ENCODE peak calls at places on chromosomes 4 and X, in ten cellular contexts. One of them, this sample, is unnamed.

GRCh38 chr4:68904786-68905185 is 46.8 kb downstream of the UGT2A3 start:
- DNase-seq in cerebellum: no peak
- DNase-seq in D341Med: no peak
- DNase-seq in substantia nigra: no peak
- DNase-seq in mesenchymal stem cell: no peak
- DNase-seq in ovary: no peak
- DNase-seq in SK-N-SH: no peak
- DNase-seq in AG10803: no peak
- DNase-seq in GM20000: peak; percentile 6
- DNase-seq in A172: no peak
- DNase-seq in this sample: no peak

GRCh38 chrX:103073442-103073841 is 9.5 kb upstream of the BEX1 start:
- DNase-seq in mesenchymal stem cell: no peak
- DNase-seq in A172: peak; percentile 42
- DNase-seq in substantia nigra: no peak
- DNase-seq in cerebellum: no peak
- DNase-seq in SK-N-SH: no peak
- DNase-seq in ovary: no peak
- DNase-seq in GM20000: no peak
- DNase-seq in AG10803: no peak
- DNase-seq in D341Med: no peak
- DNase-seq in this sample: no peak

GRCh38 chrX:16917120-16917519 is 29.3 kb upstream of the REPS2 start:
- DNase-seq in cerebellum: no peak
- DNase-seq in SK-N-SH: no peak
- DNase-seq in GM20000: no peak
- DNase-seq in D341Med: no peak
- DNase-seq in A172: no peak
- DNase-seq in ovary: no peak
- DNase-seq in substantia nigra: no peak
- DNase-seq in mesenchymal stem cell: no peak
- DNase-seq in AG10803: no peak
- DNase-seq in this sample: no peak

GRCh38 chr4:13627185-13627605 is 330 bp downstream of the BOD1L1 start:
- DNase-seq in A172: no peak
- DNase-seq in SK-N-SH: no peak
- DNase-seq in cerebellum: no peak
- DNase-seq in mesenchymal stem cell: peak; percentile 42
- DNase-seq in substantia nigra: no peak
- DNase-seq in GM20000: no peak
- DNase-seq in D341Med: no peak
- DNase-seq in ovary: no peak
- DNase-seq in AG10803: peak; percentile 5
- DNase-seq in this sample: no peak

GRCh38 chr4:6336166-6336565 is 66.5 kb downstream of the WFS1 start:
- DNase-seq in AG10803: no peak
- DNase-seq in SK-N-SH: no peak
- DNase-seq in D341Med: no peak
- DNase-seq in ovary: no peak
- DNase-seq in GM20000: no peak
- DNase-seq in A172: no peak
- DNase-seq in cerebellum: no peak
- DNase-seq in mesenchymal stem cell: no peak
- DNase-seq in substantia nigra: no peak
- DNase-seq in this sample: no peak

GRCh38 chrX:129779747-129780146 is at the start of gene SASH3:
- DNase-seq in mesenchymal stem cell: no peak
- DNase-seq in cerebellum: no peak
- DNase-seq in SK-N-SH: no peak
- DNase-seq in AG10803: no peak
- DNase-seq in GM20000: peak; percentile 38
- DNase-seq in substantia nigra: no peak
- DNase-seq in D341Med: no peak
- DNase-seq in A172: no peak
- DNase-seq in ovary: no peak
- DNase-seq in this sample: no peak

GRCh38 chr4:20185103-20185502 is 66.6 kb upstream of the SLIT2 start:
- DNase-seq in ovary: no peak
- DNase-seq in cerebellum: no peak
- DNase-seq in A172: no peak
- DNase-seq in GM20000: no peak
- DNase-seq in SK-N-SH: no peak
- DNase-seq in AG10803: no peak
- DNase-seq in D341Med: no peak
- DNase-seq in substantia nigra: no peak
- DNase-seq in mesenchymal stem cell: no peak
- DNase-seq in this sample: no peak

GRCh38 chr4:134911941-134912340 is 710.4 kb upstream of the PABPC4L start:
- DNase-seq in GM20000: no peak
- DNase-seq in D341Med: no peak
- DNase-seq in mesenchymal stem cell: no peak
- DNase-seq in ovary: no peak
- DNase-seq in AG10803: no peak
- DNase-seq in A172: no peak
- DNase-seq in substantia nigra: no peak
- DNase-seq in SK-N-SH: no peak
- DNase-seq in cerebellum: no peak
- DNase-seq in this sample: no peak

GRCh38 chr4:8165374-8165896 is 6.8 kb upstream of the ABLIM2 start:
- DNase-seq in D341Med: no peak
- DNase-seq in SK-N-SH: no peak
- DNase-seq in A172: no peak
- DNase-seq in ovary: no peak
- DNase-seq in GM20000: no peak
- DNase-seq in substantia nigra: no peak
- DNase-seq in AG10803: no peak
- DNase-seq in cerebellum: no peak
- DNase-seq in mesenchymal stem cell: no peak
- DNase-seq in this sample: no peak

GRCh38 chr4:87985097-87985886 is 9.8 kb downstream of the SPP1 start:
- DNase-seq in ovary: no peak
- DNase-seq in A172: peak; percentile 71
- DNase-seq in substantia nigra: peak; percentile 12
- DNase-seq in GM20000: no peak
- DNase-seq in AG10803: peak; percentile 56
- DNase-seq in D341Med: peak; percentile 77
- DNase-seq in mesenchymal stem cell: peak; percentile 64
- DNase-seq in SK-N-SH: peak; percentile 67
- DNase-seq in cerebellum: peak; percentile 61
- DNase-seq in this sample: peak; percentile 31

GRCh38 chr4:5993876-5994811 is 24.1 kb downstream of the C4orf50 start:
- DNase-seq in SK-N-SH: no peak
- DNase-seq in substantia nigra: no peak
- DNase-seq in D341Med: no peak
- DNase-seq in mesenchymal stem cell: no peak
- DNase-seq in cerebellum: no peak
- DNase-seq in GM20000: no peak
- DNase-seq in A172: peak; percentile 56
- DNase-seq in ovary: peak; percentile 19
- DNase-seq in AG10803: no peak
- DNase-seq in this sample: no peak

GRCh38 chr4:146095091-146095690 is 80.3 kb upstream of the LSM6 start:
- DNase-seq in ovary: no peak
- DNase-seq in AG10803: peak; percentile 58
- DNase-seq in GM20000: peak; percentile 22
- DNase-seq in A172: peak; percentile 51
- DNase-seq in SK-N-SH: peak; percentile 17
- DNase-seq in mesenchymal stem cell: peak; percentile 56
- DNase-seq in cerebellum: no peak
- DNase-seq in D341Med: peak; percentile 42
- DNase-seq in substantia nigra: no peak
- DNase-seq in this sample: peak; percentile 69

GRCh38 chrX:2627272-2627867 is 63.7 kb upstream of the CD99 start:
- DNase-seq in cerebellum: no peak
- DNase-seq in A172: peak; percentile 59
- DNase-seq in mesenchymal stem cell: peak; percentile 33
- DNase-seq in substantia nigra: no peak
- DNase-seq in D341Med: peak; percentile 54
- DNase-seq in ovary: no peak
- DNase-seq in SK-N-SH: peak; percentile 19
- DNase-seq in AG10803: peak; percentile 45
- DNase-seq in GM20000: peak; percentile 45
- DNase-seq in this sample: peak; percentile 68

GRCh38 chrX:152872522-152872921 is 25.3 kb upstream of the ZNF185 start:
- DNase-seq in GM20000: no peak
- DNase-seq in ovary: no peak
- DNase-seq in SK-N-SH: no peak
- DNase-seq in D341Med: no peak
- DNase-seq in mesenchymal stem cell: no peak
- DNase-seq in AG10803: no peak
- DNase-seq in A172: no peak
- DNase-seq in cerebellum: no peak
- DNase-seq in substantia nigra: no peak
- DNase-seq in this sample: no peak

GRCh38 chrX:120457766-120458180 is 11.3 kb downstream of the LAMP2 start:
- DNase-seq in ovary: no peak
- DNase-seq in A172: peak; percentile 63
- DNase-seq in D341Med: no peak
- DNase-seq in GM20000: peak; percentile 9
- DNase-seq in SK-N-SH: no peak
- DNase-seq in mesenchymal stem cell: peak; percentile 59
- DNase-seq in substantia nigra: no peak
- DNase-seq in AG10803: peak; percentile 82
- DNase-seq in cerebellum: no peak
- DNase-seq in this sample: no peak

GRCh38 chr4:94357624-94358023 is 15.0 kb upstream of the HPGDS start:
- DNase-seq in mesenchymal stem cell: no peak
- DNase-seq in GM20000: no peak
- DNase-seq in SK-N-SH: no peak
- DNase-seq in AG10803: no peak
- DNase-seq in A172: no peak
- DNase-seq in substantia nigra: no peak
- DNase-seq in ovary: no peak
- DNase-seq in D341Med: no peak
- DNase-seq in cerebellum: no peak
- DNase-seq in this sample: no peak

GRCh38 chrX:13855689-13856425 is 39.0 kb upstream of the GPM6B start:
- DNase-seq in substantia nigra: no peak
- DNase-seq in ovary: no peak
- DNase-seq in cerebellum: no peak
- DNase-seq in A172: no peak
- DNase-seq in AG10803: no peak
- DNase-seq in GM20000: no peak
- DNase-seq in mesenchymal stem cell: no peak
- DNase-seq in D341Med: no peak
- DNase-seq in SK-N-SH: no peak
- DNase-seq in this sample: no peak

GRCh38 chr4:122360754-122361153 is 18.1 kb upstream of the ADAD1 start:
- DNase-seq in GM20000: no peak
- DNase-seq in ovary: no peak
- DNase-seq in D341Med: no peak
- DNase-seq in A172: no peak
- DNase-seq in mesenchymal stem cell: no peak
- DNase-seq in cerebellum: no peak
- DNase-seq in AG10803: no peak
- DNase-seq in substantia nigra: no peak
- DNase-seq in SK-N-SH: no peak
- DNase-seq in this sample: no peak

GRCh38 chrX:68286076-68286475 is 147.2 kb downstream of the OPHN1 start:
- DNase-seq in substantia nigra: no peak
- DNase-seq in D341Med: no peak
- DNase-seq in GM20000: no peak
- DNase-seq in mesenchymal stem cell: peak; percentile 18
- DNase-seq in AG10803: no peak
- DNase-seq in cerebellum: no peak
- DNase-seq in A172: no peak
- DNase-seq in SK-N-SH: no peak
- DNase-seq in ovary: no peak
- DNase-seq in this sample: no peak

GRCh38 chrX:40174594-40175415 is 77.0 kb upstream of the BCOR start:
- DNase-seq in mesenchymal stem cell: peak; percentile 82
- DNase-seq in cerebellum: peak; percentile 20
- DNase-seq in AG10803: peak; percentile 51
- DNase-seq in ovary: peak; percentile 74
- DNase-seq in substantia nigra: no peak
- DNase-seq in A172: no peak
- DNase-seq in D341Med: no peak
- DNase-seq in SK-N-SH: peak; percentile 70
- DNase-seq in GM20000: peak; percentile 44
- DNase-seq in this sample: peak; percentile 82

GRCh38 chr4:168835880-168836454 is 174.1 kb downstream of the CBR4 start:
- DNase-seq in AG10803: no peak
- DNase-seq in ovary: no peak
- DNase-seq in D341Med: no peak
- DNase-seq in A172: no peak
- DNase-seq in substantia nigra: no peak
- DNase-seq in cerebellum: peak; percentile 26
- DNase-seq in SK-N-SH: no peak
- DNase-seq in GM20000: no peak
- DNase-seq in mesenchymal stem cell: no peak
- DNase-seq in this sample: no peak

GRCh38 chrX:68754406-68754805 is 74.4 kb upstream of the EFNB1 start:
- DNase-seq in A172: no peak
- DNase-seq in cerebellum: no peak
- DNase-seq in D341Med: no peak
- DNase-seq in GM20000: no peak
- DNase-seq in substantia nigra: no peak
- DNase-seq in mesenchymal stem cell: no peak
- DNase-seq in SK-N-SH: no peak
- DNase-seq in ovary: no peak
- DNase-seq in AG10803: no peak
- DNase-seq in this sample: no peak

GRCh38 chr4:156476359-156476758 is 495.2 kb downstream of the PDGFC start:
- DNase-seq in cerebellum: no peak
- DNase-seq in D341Med: no peak
- DNase-seq in ovary: no peak
- DNase-seq in mesenchymal stem cell: peak; percentile 97
- DNase-seq in AG10803: peak; percentile 98
- DNase-seq in A172: peak; percentile 96
- DNase-seq in SK-N-SH: peak; percentile 4
- DNase-seq in GM20000: no peak
- DNase-seq in substantia nigra: no peak
- DNase-seq in this sample: no peak

GRCh38 chr4:8185280-8185679 is 13.8 kb upstream of the SH3TC1 start:
- DNase-seq in mesenchymal stem cell: peak; percentile 81
- DNase-seq in ovary: no peak
- DNase-seq in AG10803: peak; percentile 94
- DNase-seq in D341Med: no peak
- DNase-seq in cerebellum: no peak
- DNase-seq in A172: peak; percentile 77
- DNase-seq in GM20000: no peak
- DNase-seq in substantia nigra: no peak
- DNase-seq in SK-N-SH: no peak
- DNase-seq in this sample: peak; percentile 80

GRCh38 chr4:69075061-69075792 is 21.0 kb upstream of the UGT2B7 start:
- DNase-seq in SK-N-SH: no peak
- DNase-seq in ovary: no peak
- DNase-seq in mesenchymal stem cell: peak; percentile 60
- DNase-seq in substantia nigra: no peak
- DNase-seq in A172: peak; percentile 38
- DNase-seq in AG10803: peak; percentile 17
- DNase-seq in GM20000: no peak
- DNase-seq in cerebellum: no peak
- DNase-seq in D341Med: no peak
- DNase-seq in this sample: no peak

GRCh38 chrX:71053217-71053621 is 14.9 kb downstream of the SNX12 start:
- DNase-seq in AG10803: no peak
- DNase-seq in GM20000: peak; percentile 66
- DNase-seq in substantia nigra: no peak
- DNase-seq in mesenchymal stem cell: no peak
- DNase-seq in A172: no peak
- DNase-seq in cerebellum: peak; percentile 10
- DNase-seq in ovary: no peak
- DNase-seq in SK-N-SH: no peak
- DNase-seq in D341Med: no peak
- DNase-seq in this sample: peak; percentile 48

GRCh38 chr4:113248320-113248719 is 198.9 kb downstream of the ANK2 start:
- DNase-seq in mesenchymal stem cell: no peak
- DNase-seq in SK-N-SH: no peak
- DNase-seq in AG10803: no peak
- DNase-seq in cerebellum: no peak
- DNase-seq in A172: no peak
- DNase-seq in ovary: no peak
- DNase-seq in GM20000: no peak
- DNase-seq in D341Med: no peak
- DNase-seq in substantia nigra: no peak
- DNase-seq in this sample: peak; percentile 1

GRCh38 chr4:154417358-154417673 is 74.3 kb downstream of the DCHS2 start:
- DNase-seq in SK-N-SH: no peak
- DNase-seq in cerebellum: no peak
- DNase-seq in substantia nigra: no peak
- DNase-seq in ovary: no peak
- DNase-seq in GM20000: no peak
- DNase-seq in mesenchymal stem cell: no peak
- DNase-seq in D341Med: no peak
- DNase-seq in A172: no peak
- DNase-seq in AG10803: no peak
- DNase-seq in this sample: no peak

This sample was measured in cardiac muscle cell.